ENCODE peak calls at places on chromosomes 3 and 15, in four cellular contexts. D, V, U and T are unnamed samples.

GRCh38 chr3:195124378-195124985 is 146.5 kb downstream of the XXYLT1 start:
- DNase-seq in D (no peak), U (no peak), V (no peak), T (no peak)

GRCh38 chr3:141370065-141370533 is 1.8 kb downstream of the ZBTB38 start:
- DNase-seq in D (peak; percentile 92), V (peak; percentile 76), U (peak; percentile 68), T (peak; percentile 92)

GRCh38 chr15:77021803-77022381 is 27.0 kb downstream of the PSTPIP1 start:
- DNase-seq in V (peak; percentile 72), U (no peak), D (peak; percentile 33), T (peak; percentile 36)

GRCh38 chr15:55403531-55403930 is 4.6 kb downstream of the CCPG1 start:
- DNase-seq in D (no peak), V (no peak), U (no peak), T (peak; percentile 67)

GRCh38 chr15:81189583-81190283 is 6.9 kb upstream of the IL16 start:
- DNase-seq in U (no peak), D (peak; percentile 53), V (peak; percentile 87), T (peak; percentile 69)

GRCh38 chr3:11543141-11543947 is 100.4 kb downstream of the VGLL4 start:
- DNase-seq in D (no peak), V (peak; percentile 59), U (no peak), T (no peak)

GRCh38 chr3:143171141-143171651 is 51.6 kb downstream of the CHST2 start:
- DNase-seq in D (peak; percentile 93), V (no peak), U (no peak), T (peak; percentile 88)

GRCh38 chr15:97081666-97082226 is 751.2 kb downstream of the NR2F2 start:
- DNase-seq in D (no peak), U (no peak), V (no peak), T (no peak)

GRCh38 chr15:67839358-67839928 is 402 bp downstream of the RNU6-1 start:
- DNase-seq in U (peak; percentile 39), D (no peak), V (peak; percentile 65), T (peak; percentile 75)

GRCh38 chr3:186211101-186211500 is 102.2 kb upstream of the ETV5 start:
- DNase-seq in U (no peak), V (no peak), D (no peak), T (no peak)

GRCh38 chr3:165188452-165188851 is 7.7 kb downstream of the SLITRK3 start:
- DNase-seq in U (no peak), V (peak; percentile 61), D (no peak), T (no peak)

GRCh38 chr3:126963261-126964190 is 19.4 kb upstream of the PLXNA1 start:
- DNase-seq in U (no peak), D (no peak), V (peak; percentile 32), T (no peak)

GRCh38 chr3:16242177-16242576 is 22.6 kb downstream of the DPH3 start:
- DNase-seq in D (no peak), U (no peak), V (no peak), T (no peak)

GRCh38 chr15:48936666-48937065 is 27.1 kb downstream of the SHC4 start:
- DNase-seq in D (peak; percentile 78), V (no peak), U (no peak), T (peak; percentile 76)

GRCh38 chr15:20344601-20345400 is 196.8 kb downstream of the GOLGA6L6 start:
- DNase-seq in D (no peak), V (no peak), U (no peak), T (no peak)

GRCh38 chr15:99123706-99124451 is 19.0 kb downstream of the SYNM start:
- DNase-seq in U (peak; percentile 84), V (peak; percentile 95), D (peak; percentile 85), T (peak; percentile 98)

GRCh38 chr15:67480741-67481140 is 40.2 kb upstream of the C15orf61 start:
- DNase-seq in V (no peak), D (no peak), U (no peak), T (no peak)

GRCh38 chr3:153714588-153715285 is 406.5 kb upstream of the ARHGEF26 start:
- DNase-seq in U (no peak), D (no peak), V (no peak), T (no peak)

GRCh38 chr3:135170732-135171131 is 375.7 kb downstream of the EPHB1 start:
- DNase-seq in D (no peak), U (no peak), V (no peak), T (no peak)

GRCh38 chr15:98954411-98954810 is 53.2 kb downstream of the PGPEP1L start:
- DNase-seq in U (no peak), D (peak; percentile 57), V (peak; percentile 97), T (peak; percentile 78)

GRCh38 chr3:16728762-16729745 is 123.8 kb upstream of the DAZL start:
- DNase-seq in U (no peak), V (no peak), D (peak; percentile 49), T (peak; percentile 54)

GRCh38 chr3:1969269-1969668 is 129.4 kb upstream of the CNTN4 start:
- DNase-seq in V (no peak), D (no peak), U (no peak), T (no peak)

GRCh38 chr15:59994855-59995557 is 9.1 kb upstream of the FOXB1 start:
- DNase-seq in D (no peak), V (no peak), U (no peak), T (no peak)

GRCh38 chr3:27507111-27507510 is 22.9 kb upstream of the SLC4A7 start:
- DNase-seq in D (no peak), U (no peak), V (no peak), T (no peak)
- TF ChIP-seq CTCF in D (no peak), U (no peak), V (no peak), T (no peak)

GRCh38 chr15:57923311-57923710 is 142.2 kb downstream of the ALDH1A2 start:
- DNase-seq in V (no peak), U (no peak), D (no peak), T (peak; percentile 15)
- H3K4me3 ChIP-seq in V (no peak overlapping the region), U (no peak overlapping the region), D (no peak overlapping the region), T (no peak overlapping the region)

GRCh38 chr3:152190636-152191183 is 78.0 kb upstream of the MBNL1 start:
- DNase-seq in U (no peak), D (no peak), V (no peak), T (no peak)

GRCh38 chr3:152195206-152195605 is 73.5 kb upstream of the MBNL1 start:
- DNase-seq in U (no peak), D (no peak), V (no peak), T (no peak)

GRCh38 chr3:152193673-152194267 is 75.0 kb upstream of the MBNL1 start:
- DNase-seq in D (no peak), U (no peak), V (no peak), T (no peak)

GRCh38 chr3:152192936-152193672 is 75.6 kb upstream of the MBNL1 start:
- DNase-seq in U (no peak), D (no peak), V (no peak), T (no peak)

DNA sequence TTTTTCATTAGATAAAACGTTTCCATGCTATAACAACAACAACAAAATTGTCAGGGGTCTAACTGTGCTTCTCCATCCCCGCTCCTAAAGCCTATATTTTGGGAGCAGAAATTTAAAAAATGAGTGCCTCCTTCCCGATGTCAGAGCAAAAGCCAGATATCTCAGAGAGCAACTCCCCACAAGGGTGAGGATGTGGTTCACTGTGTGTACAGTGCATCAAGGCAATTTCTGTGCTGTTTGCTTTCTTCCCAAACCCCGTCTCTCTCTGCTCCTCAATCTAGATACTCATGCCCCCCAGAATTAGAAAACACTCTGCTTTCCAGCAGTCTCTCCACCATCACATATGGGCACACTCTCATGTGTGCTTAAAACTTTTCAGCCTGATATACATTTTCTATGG is 76.7 kb upstream of the MBNL1 start:
- DNase-seq in D (no peak), U (no peak), V (no peak), T (no peak)
- TF ChIP-seq CTCF in D (no peak), U (no peak), V (no peak), T (no peak)

DNA sequence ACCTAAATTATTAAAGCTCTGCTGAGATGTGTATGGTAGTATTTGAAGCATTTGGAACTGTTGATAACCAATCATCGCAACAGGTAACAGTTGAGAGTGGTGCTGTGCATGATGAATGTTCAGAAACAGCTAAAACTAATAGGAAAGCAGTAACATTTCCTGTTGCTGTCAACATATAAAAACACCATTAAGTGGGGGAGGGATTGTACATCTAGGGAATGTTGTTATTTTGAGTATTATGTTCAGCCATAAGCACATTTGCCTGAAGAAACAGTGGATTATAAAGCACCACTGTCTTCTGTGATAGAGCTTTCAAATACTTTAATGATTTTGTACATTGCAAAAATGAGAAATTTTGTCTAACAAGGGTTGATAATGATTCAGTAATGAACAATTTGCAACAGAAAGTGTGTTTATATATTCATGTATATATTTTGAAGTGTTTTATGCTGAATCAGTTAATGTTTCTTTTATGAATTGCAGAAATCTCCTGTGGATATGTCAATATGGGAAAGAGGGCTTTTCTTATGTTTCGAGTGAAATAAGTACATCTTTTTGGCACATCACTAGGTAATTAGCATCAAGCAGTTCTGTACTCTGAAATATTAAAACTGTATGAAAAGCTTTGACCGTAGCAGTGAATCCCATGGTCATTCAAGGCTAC is 176.3 kb downstream of the TCF12 start:
- DNase-seq in V (no peak), D (no peak), U (no peak), T (no peak)
- H3K4me3 ChIP-seq in V (no peak overlapping the region), D (no peak overlapping the region), U (no peak overlapping the region), T (no peak overlapping the region)

GRCh38 chr15:85543741-85544155 is 163.3 kb downstream of the AKAP13 start:
- DNase-seq in U (peak; percentile 31), V (peak; percentile 78), D (no peak), T (no peak)
- TF ChIP-seq CTCF in U (no peak), V (no peak), D (no peak), T (no peak)

GRCh38 chr3:13022348-13023250 is 50.6 kb downstream of the IQSEC1 start:
- DNase-seq in D (peak; percentile 80), U (peak; percentile 93), V (peak; percentile 94), T (peak; percentile 91)
- H3K4me3 ChIP-seq in D (peak overlapping the region; percentile 17), U (peak overlapping the region; percentile 62), V (peak overlapping the region; percentile 29), T (peak overlapping the region; percentile 27)

GRCh38 chr15:69602921-69603320 is 150.3 kb downstream of the RPLP1 start:
- DNase-seq in D (no peak), U (no peak), V (no peak), T (no peak)

GRCh38 chr15:69602095-69602494 is 149.5 kb downstream of the RPLP1 start:
- DNase-seq in V (no peak), D (no peak), U (no peak), T (no peak)

GRCh38 chr15:69603369-69604049 is 150.9 kb downstream of the RPLP1 start:
- DNase-seq in U (no peak), D (no peak), V (no peak), T (no peak)

GRCh38 chr15:69607101-69607500 is 154.5 kb downstream of the RPLP1 start:
- DNase-seq in V (peak; percentile 83), D (peak; percentile 4), U (no peak), T (no peak)

DNA sequence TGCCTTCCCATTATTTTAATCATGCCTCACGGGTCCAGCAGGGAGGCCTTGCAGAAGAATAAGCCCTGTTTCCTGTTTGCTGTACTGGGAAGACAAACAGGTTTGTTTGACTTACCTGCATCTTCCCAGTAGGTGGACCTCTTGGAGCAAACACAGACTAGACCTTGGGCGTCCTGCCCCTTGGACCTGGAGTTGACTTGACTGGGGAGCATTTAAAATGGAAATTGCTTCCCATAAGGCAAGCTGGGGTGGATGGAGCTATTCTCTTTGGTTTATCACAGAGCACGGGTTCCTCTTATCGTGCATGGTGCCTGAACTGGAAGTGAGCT is 151.4 kb downstream of the RPLP1 start:
- DNase-seq in V (no peak), D (no peak), U (peak; percentile 43), T (no peak)
- TF ChIP-seq CTCF in V (no peak), D (no peak), U (peak; percentile 43), T (no peak)